ENCODE peak calls at places on chromosomes 16 and 17, in eight cellular contexts. One of them, this sample, is unnamed. For H3K4me1, the result is how much of the 10 kb centered on the place peaks cover.

GRCh38 chr17:31674305-31674704 is 184.7 kb downstream of the COPRS start:
- DNase-seq in body of pancreas: no peak
- DNase-seq in H1: no peak
- DNase-seq in endothelial cell of umbilical vein: no peak
- DNase-seq in esophagus squamous epithelium: no peak
- DNase-seq in ovary: no peak
- DNase-seq in transverse colon: no peak
- DNase-seq in uterus: no peak
- DNase-seq in this sample: no peak

GRCh38 chr17:81170727-81171494 is 4.9 kb upstream of the AATK start:
- DNase-seq in body of pancreas: no peak
- DNase-seq in H1: no peak
- DNase-seq in endothelial cell of umbilical vein: no peak
- DNase-seq in esophagus squamous epithelium: no peak
- DNase-seq in ovary: no peak
- DNase-seq in transverse colon: no peak
- DNase-seq in uterus: no peak
- DNase-seq in this sample: no peak

GRCh38 chr16:82684246-82684645 is 57.5 kb downstream of the CDH13 start:
- DNase-seq in body of pancreas: no peak
- DNase-seq in H1: no peak
- DNase-seq in endothelial cell of umbilical vein: no peak
- DNase-seq in esophagus squamous epithelium: no peak
- DNase-seq in ovary: no peak
- DNase-seq in transverse colon: no peak
- DNase-seq in uterus: no peak
- DNase-seq in this sample: no peak

GRCh38 chr16:88784074-88784855 is 755 bp downstream of the PIEZO1 start:
- DNase-seq in body of pancreas: peak
- DNase-seq in H1: no peak
- DNase-seq in endothelial cell of umbilical vein: peak
- DNase-seq in esophagus squamous epithelium: no peak
- DNase-seq in ovary: peak
- DNase-seq in transverse colon: peak
- DNase-seq in uterus: peak
- DNase-seq in this sample: peak

GRCh38 chr17:44610871-44611270 is 45.4 kb upstream of the MEIOC start:
- DNase-seq in body of pancreas: no peak
- DNase-seq in H1: no peak
- DNase-seq in endothelial cell of umbilical vein: peak
- DNase-seq in esophagus squamous epithelium: no peak
- DNase-seq in ovary: no peak
- DNase-seq in transverse colon: no peak
- DNase-seq in uterus: no peak
- DNase-seq in this sample: no peak

GRCh38 chr16:86300746-86301480 is 209.4 kb upstream of the FOXF1 start:
- DNase-seq in body of pancreas: no peak
- DNase-seq in H1: no peak
- DNase-seq in endothelial cell of umbilical vein: peak
- DNase-seq in esophagus squamous epithelium: no peak
- DNase-seq in ovary: no peak
- DNase-seq in transverse colon: no peak
- DNase-seq in uterus: no peak
- DNase-seq in this sample: no peak

GRCh38 chr17:80791758-80792284 is 199.8 kb upstream of the CHMP6 start:
- DNase-seq in body of pancreas: peak
- DNase-seq in H1: no peak
- DNase-seq in endothelial cell of umbilical vein: peak
- DNase-seq in esophagus squamous epithelium: no peak
- DNase-seq in ovary: peak
- DNase-seq in transverse colon: peak
- DNase-seq in uterus: peak
- DNase-seq in this sample: no peak

GRCh38 chr17:13920413-13920812 is 148.9 kb upstream of the COX10 start:
- DNase-seq in body of pancreas: no peak
- DNase-seq in H1: no peak
- DNase-seq in endothelial cell of umbilical vein: no peak
- DNase-seq in esophagus squamous epithelium: no peak
- DNase-seq in ovary: no peak
- DNase-seq in transverse colon: no peak
- DNase-seq in uterus: no peak
- DNase-seq in this sample: no peak

GRCh38 chr17:11719852-11720251 is 121.6 kb downstream of the DNAH9 start:
- DNase-seq in body of pancreas: no peak
- DNase-seq in H1: no peak
- DNase-seq in endothelial cell of umbilical vein: no peak
- DNase-seq in esophagus squamous epithelium: no peak
- DNase-seq in ovary: no peak
- DNase-seq in transverse colon: no peak
- DNase-seq in uterus: no peak
- DNase-seq in this sample: no peak

GRCh38 chr17:60823520-60823919 is 145.9 kb downstream of the BCAS3 start:
- DNase-seq in body of pancreas: no peak
- DNase-seq in H1: no peak
- DNase-seq in endothelial cell of umbilical vein: no peak
- DNase-seq in esophagus squamous epithelium: no peak
- DNase-seq in ovary: no peak
- DNase-seq in transverse colon: no peak
- DNase-seq in uterus: no peak
- DNase-seq in this sample: no peak

GRCh38 chr17:75856062-75856681 is 1.0 kb upstream of the WBP2 start:
- DNase-seq in body of pancreas: no peak
- DNase-seq in H1: no peak
- DNase-seq in endothelial cell of umbilical vein: peak
- DNase-seq in esophagus squamous epithelium: no peak
- DNase-seq in ovary: no peak
- DNase-seq in transverse colon: peak
- DNase-seq in uterus: no peak
- DNase-seq in this sample: no peak

GRCh38 chr17:82917656-82918345 is 78.0 kb upstream of the ZNF750 start:
- DNase-seq in body of pancreas: no peak
- DNase-seq in H1: no peak
- DNase-seq in endothelial cell of umbilical vein: peak
- DNase-seq in esophagus squamous epithelium: no peak
- DNase-seq in ovary: no peak
- DNase-seq in transverse colon: no peak
- DNase-seq in uterus: no peak
- DNase-seq in this sample: no peak

GRCh38 chr17:3603119-3603869 is 5.9 kb downstream of the TRPV1 start:
- DNase-seq in body of pancreas: no peak
- DNase-seq in H1: no peak
- DNase-seq in endothelial cell of umbilical vein: peak
- DNase-seq in esophagus squamous epithelium: no peak
- DNase-seq in ovary: no peak
- DNase-seq in transverse colon: no peak
- DNase-seq in uterus: no peak
- DNase-seq in this sample: no peak

GRCh38 chr16:77195411-77195810 is 3.8 kb upstream of the SYCE1L start:
- DNase-seq in body of pancreas: no peak
- DNase-seq in H1: no peak
- DNase-seq in endothelial cell of umbilical vein: no peak
- DNase-seq in esophagus squamous epithelium: no peak
- DNase-seq in ovary: no peak
- DNase-seq in transverse colon: no peak
- DNase-seq in uterus: no peak
- DNase-seq in this sample: no peak

GRCh38 chr16:66519482-66519881 is 30.4 kb downstream of the TK2 start:
- DNase-seq in body of pancreas: no peak
- DNase-seq in H1: no peak
- DNase-seq in endothelial cell of umbilical vein: peak
- DNase-seq in esophagus squamous epithelium: no peak
- DNase-seq in ovary: no peak
- DNase-seq in transverse colon: no peak
- DNase-seq in uterus: no peak
- DNase-seq in this sample: no peak

GRCh38 chr16:56860226-56861020 is 4.6 kb upstream of the SLC12A3 start:
- DNase-seq in body of pancreas: no peak
- DNase-seq in H1: no peak
- DNase-seq in endothelial cell of umbilical vein: no peak
- DNase-seq in esophagus squamous epithelium: no peak
- DNase-seq in ovary: no peak
- DNase-seq in transverse colon: peak
- DNase-seq in uterus: no peak
- DNase-seq in this sample: no peak
- H3K27ac ChIP-seq in body of pancreas: peak
- H3K27ac ChIP-seq in H1: no peak
- H3K27ac ChIP-seq in endothelial cell of umbilical vein: no peak
- H3K27ac ChIP-seq in esophagus squamous epithelium: no peak
- H3K27ac ChIP-seq in ovary: no peak
- H3K27ac ChIP-seq in transverse colon: peak
- H3K27ac ChIP-seq in uterus: no peak
- H3K27ac ChIP-seq in this sample: no peak

GRCh38 chr16:50440991-50441390 is 72.2 kb upstream of the BRD7 start:
- DNase-seq in body of pancreas: no peak
- DNase-seq in H1: no peak
- DNase-seq in endothelial cell of umbilical vein: no peak
- DNase-seq in esophagus squamous epithelium: no peak
- DNase-seq in ovary: no peak
- DNase-seq in transverse colon: no peak
- DNase-seq in uterus: no peak
- DNase-seq in this sample: no peak
- TF ChIP-seq POLR2A in body of pancreas: no peak
- TF ChIP-seq POLR2A in H1: no peak
- TF ChIP-seq POLR2A in endothelial cell of umbilical vein: no peak
- TF ChIP-seq POLR2A in esophagus squamous epithelium: no peak
- TF ChIP-seq POLR2A in ovary: no peak
- TF ChIP-seq POLR2A in transverse colon: no peak
- TF ChIP-seq POLR2A in uterus: no peak
- TF ChIP-seq POLR2A in this sample: no peak

DNA sequence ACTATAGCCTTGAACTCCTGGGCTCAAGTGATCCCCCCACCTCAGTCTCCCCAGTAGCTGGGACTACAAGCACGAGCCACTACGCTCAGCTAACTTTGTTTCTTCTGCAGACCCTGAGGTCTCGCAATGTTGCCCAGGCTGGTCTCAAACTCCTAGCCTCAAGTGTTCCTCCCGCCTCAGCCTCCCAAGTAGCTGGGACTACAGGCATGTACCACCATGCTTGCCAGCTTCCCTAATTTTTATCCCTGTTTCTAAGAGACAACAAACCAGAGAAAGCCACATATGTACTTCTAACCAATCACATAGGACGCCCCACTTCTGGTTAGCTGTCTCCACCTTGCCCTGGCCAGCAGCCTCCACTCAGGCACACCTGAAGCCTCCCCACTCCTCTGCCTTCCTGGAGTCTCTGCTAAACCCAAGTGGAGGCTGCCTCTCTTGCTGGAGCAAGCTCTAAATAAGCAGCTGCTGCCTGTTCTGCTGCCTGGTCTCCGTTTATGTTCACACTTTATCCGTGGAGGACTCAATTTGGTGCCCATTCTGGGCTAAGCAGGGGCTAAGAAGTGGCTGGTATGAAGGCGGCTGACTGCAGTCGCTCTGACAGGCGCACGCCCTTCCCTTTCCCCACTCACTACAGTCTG is 24.7 kb downstream of the NSMCE1 start:
- DNase-seq in body of pancreas: no peak
- DNase-seq in H1: no peak
- DNase-seq in endothelial cell of umbilical vein: no peak
- DNase-seq in esophagus squamous epithelium: no peak
- DNase-seq in ovary: peak
- DNase-seq in transverse colon: no peak
- DNase-seq in uterus: no peak
- DNase-seq in this sample: no peak
- H3K4me1 ChIP-seq in body of pancreas: under half
- H3K4me1 ChIP-seq in H1: under half
- H3K4me1 ChIP-seq in endothelial cell of umbilical vein: half or more
- H3K4me1 ChIP-seq in esophagus squamous epithelium: under half
- H3K4me1 ChIP-seq in ovary: under half
- H3K4me1 ChIP-seq in transverse colon: under half
- H3K4me1 ChIP-seq in uterus: under half
- H3K4me1 ChIP-seq in this sample: under half

GRCh38 chr16:73067671-73068545 is 20.0 kb upstream of the ZFHX3 start:
- DNase-seq in body of pancreas: no peak
- DNase-seq in H1: no peak
- DNase-seq in endothelial cell of umbilical vein: no peak
- DNase-seq in esophagus squamous epithelium: no peak
- DNase-seq in ovary: no peak
- DNase-seq in transverse colon: no peak
- DNase-seq in uterus: no peak
- DNase-seq in this sample: no peak

GRCh38 chr16:73068546-73069401 is 20.8 kb upstream of the ZFHX3 start:
- DNase-seq in body of pancreas: peak
- DNase-seq in H1: no peak
- DNase-seq in endothelial cell of umbilical vein: peak
- DNase-seq in esophagus squamous epithelium: no peak
- DNase-seq in ovary: no peak
- DNase-seq in transverse colon: peak
- DNase-seq in uterus: peak
- DNase-seq in this sample: no peak

GRCh38 chr16:73071131-73071940 is 23.4 kb upstream of the ZFHX3 start:
- DNase-seq in body of pancreas: peak
- DNase-seq in H1: no peak
- DNase-seq in endothelial cell of umbilical vein: peak
- DNase-seq in esophagus squamous epithelium: no peak
- DNase-seq in ovary: peak
- DNase-seq in transverse colon: peak
- DNase-seq in uterus: no peak
- DNase-seq in this sample: no peak

GRCh38 chr16:73066927-73067670 is 19.2 kb upstream of the ZFHX3 start:
- DNase-seq in body of pancreas: no peak
- DNase-seq in H1: no peak
- DNase-seq in endothelial cell of umbilical vein: peak
- DNase-seq in esophagus squamous epithelium: no peak
- DNase-seq in ovary: no peak
- DNase-seq in transverse colon: peak
- DNase-seq in uterus: no peak
- DNase-seq in this sample: no peak

DNA sequence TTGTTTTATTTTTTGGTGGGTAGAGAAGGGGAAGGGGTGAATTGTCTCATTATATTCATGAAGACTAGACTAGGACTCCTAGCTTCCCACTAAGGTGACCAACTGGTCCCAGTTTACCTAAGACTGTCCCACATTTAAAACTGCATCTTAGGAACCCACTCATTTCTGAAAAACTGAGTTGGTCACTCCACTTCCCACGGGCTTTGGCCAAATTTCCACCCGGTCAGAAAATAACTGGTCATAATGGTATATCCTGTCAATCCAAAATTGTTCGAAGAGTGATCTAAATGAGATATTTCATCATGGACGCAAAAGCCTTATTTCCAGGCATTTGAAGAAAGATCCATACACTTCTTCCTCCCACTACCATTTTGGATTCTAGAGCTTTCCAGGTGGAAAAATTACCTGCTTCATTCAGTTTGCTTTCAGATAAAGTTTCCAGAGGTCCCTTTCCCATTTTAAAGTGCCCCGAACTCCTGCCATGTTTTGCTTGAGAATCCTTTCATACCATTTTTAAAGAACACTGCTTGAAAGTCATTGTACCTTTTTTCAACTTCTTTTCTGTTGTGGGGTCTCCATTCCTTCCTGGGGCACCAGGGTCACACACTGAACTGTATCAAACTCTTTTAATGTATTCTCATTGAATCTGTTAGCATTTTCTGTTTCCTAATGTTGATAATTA is 21.8 kb upstream of the ZFHX3 start:
- DNase-seq in body of pancreas: no peak
- DNase-seq in H1: no peak
- DNase-seq in endothelial cell of umbilical vein: no peak
- DNase-seq in esophagus squamous epithelium: no peak
- DNase-seq in ovary: no peak
- DNase-seq in transverse colon: no peak
- DNase-seq in uterus: no peak
- DNase-seq in this sample: no peak
- H3K27ac ChIP-seq in body of pancreas: peak
- H3K27ac ChIP-seq in H1: no peak
- H3K27ac ChIP-seq in endothelial cell of umbilical vein: peak
- H3K27ac ChIP-seq in esophagus squamous epithelium: peak
- H3K27ac ChIP-seq in ovary: no peak
- H3K27ac ChIP-seq in transverse colon: peak
- H3K27ac ChIP-seq in uterus: peak
- H3K27ac ChIP-seq in this sample: peak

GRCh38 chr17:79305831-79306687 is 231.4 kb downstream of the ENGASE start:
- DNase-seq in body of pancreas: peak
- DNase-seq in H1: no peak
- DNase-seq in endothelial cell of umbilical vein: peak
- DNase-seq in esophagus squamous epithelium: no peak
- DNase-seq in ovary: no peak
- DNase-seq in transverse colon: no peak
- DNase-seq in uterus: peak
- DNase-seq in this sample: peak
- TF ChIP-seq POLR2A in body of pancreas: no peak
- TF ChIP-seq POLR2A in H1: no peak
- TF ChIP-seq POLR2A in endothelial cell of umbilical vein: no peak
- TF ChIP-seq POLR2A in esophagus squamous epithelium: no peak
- TF ChIP-seq POLR2A in ovary: no peak
- TF ChIP-seq POLR2A in transverse colon: no peak
- TF ChIP-seq POLR2A in uterus: no peak
- TF ChIP-seq POLR2A in this sample: no peak